ENCODE peak calls at places on chromosomes 5 and 9, in four cellular contexts. T, M, W and E are unnamed samples. For H3K36me3, the result is how much of the 10 kb centered on the place peaks cover.

GRCh38 chr5:127409236-127409921 is 108.1 kb upstream of the PRRC1 start:
- DNase-seq in T (peak), M (no peak), W (no peak), E (no peak)

GRCh38 chr5:180313677-180314076 is 21.8 kb upstream of the MAPK9 start:
- DNase-seq in T (no peak), M (no peak), W (peak), E (peak)

GRCh38 chr9:81132796-81133195 is 556.6 kb downstream of the TLE1 start:
- DNase-seq in T (no peak), M (peak), W (no peak), E (no peak)

GRCh38 chr9:16689352-16689938 is 181.0 kb downstream of the BNC2 start:
- DNase-seq in T (no peak), M (peak), W (no peak), E (no peak)

GRCh38 chr5:16304846-16305245 is 125.3 kb upstream of the MARCHF11 start:
- DNase-seq in T (no peak), M (no peak), W (no peak), E (no peak)

GRCh38 chr9:2228132-2228531 is 213.0 kb downstream of the SMARCA2 start:
- DNase-seq in T (no peak), M (no peak), W (peak), E (peak)

GRCh38 chr5:173872887-173873286 is 15.3 kb upstream of the CPEB4 start:
- DNase-seq in T (no peak), M (no peak), W (no peak), E (no peak)

GRCh38 chr9:127360829-127361228 is 36.1 kb upstream of the SLC2A8 start:
- DNase-seq in T (no peak), M (peak), W (peak), E (no peak)

GRCh38 chr9:132108728-132109127 is 29.1 kb upstream of the MED27 start:
- DNase-seq in T (no peak), M (no peak), W (no peak), E (no peak)

GRCh38 chr5:74075496-74075895 is 449.5 kb downstream of the ARHGEF28 start:
- DNase-seq in T (no peak), M (no peak), W (no peak), E (no peak)

GRCh38 chr5:61333351-61334223 is 1.5 kb downstream of the ZSWIM6 start:
- DNase-seq in T (peak), M (no peak), W (peak), E (peak)

GRCh38 chr9:88534456-88535225 is at the start of gene NXNL2:
- DNase-seq in T (peak), M (peak), W (peak), E (peak)

GRCh38 chr9:91785403-91785917 is 164.6 kb downstream of the ROR2 start:
- DNase-seq in T (no peak), M (no peak), W (no peak), E (no peak)

GRCh38 chr5:150014456-150014855 is 13.9 kb downstream of the HMGXB3 start:
- DNase-seq in T (no peak), M (no peak), W (no peak), E (no peak)

GRCh38 chr5:150020249-150020648 is 19.7 kb downstream of the HMGXB3 start:
- DNase-seq in T (no peak), M (no peak), W (no peak), E (no peak)

GRCh38 chr5:150016537-150016936 is 16.0 kb downstream of the HMGXB3 start:
- DNase-seq in T (no peak), M (no peak), W (no peak), E (no peak)

GRCh38 chr5:150015415-150015814 is 14.9 kb downstream of the HMGXB3 start:
- DNase-seq in T (no peak), M (no peak), W (no peak), E (no peak)

GRCh38 chr5:150017606-150018005 is 17.1 kb downstream of the HMGXB3 start:
- DNase-seq in T (no peak), M (no peak), W (no peak), E (no peak)
- H3K36me3 ChIP-seq in T (under half), M (half or more), W (half or more), E (under half)

GRCh38 chr9:83062653-83063527 is at the start of gene RASEF:
- DNase-seq in T (peak), M (no peak), W (peak), E (no peak)
- H3K27ac ChIP-seq in T (peak), M (no peak), W (no peak), E (no peak)

GRCh38 chr5:311963-312362 is 9.6 kb upstream of the AHRR start:
- DNase-seq in T (no peak), M (no peak), W (no peak), E (no peak)

GRCh38 chr5:313806-314376 is 7.6 kb upstream of the AHRR start:
- DNase-seq in T (no peak), M (no peak), W (no peak), E (no peak)

GRCh38 chr5:314676-315487 is 6.6 kb upstream of the AHRR start:
- DNase-seq in T (no peak), M (no peak), W (no peak), E (no peak)

GRCh38 chr5:312845-313244 is 8.7 kb upstream of the AHRR start:
- DNase-seq in T (no peak), M (no peak), W (no peak), E (no peak)

DNA sequence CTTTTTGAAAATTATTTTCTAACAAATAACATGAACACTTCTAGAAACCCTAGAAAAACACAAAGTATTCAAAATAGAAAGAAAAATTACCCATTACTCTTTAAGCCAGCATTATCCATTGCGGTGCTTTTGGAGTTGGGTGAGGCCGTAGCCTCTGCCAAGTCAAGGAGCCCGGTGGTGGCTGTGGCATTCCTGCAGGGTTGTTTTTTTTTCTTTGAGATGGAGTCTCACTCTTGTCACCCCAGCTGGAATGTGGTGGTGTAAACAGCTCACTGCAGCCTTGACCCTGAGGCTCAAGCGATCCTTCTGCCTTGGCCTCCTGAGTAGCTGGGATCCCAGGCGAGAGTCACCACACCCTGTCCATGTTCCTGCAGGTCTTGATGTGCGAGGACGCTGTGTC is 8.2 kb upstream of the AHRR start:
- DNase-seq in T (no peak), M (no peak), W (no peak), E (no peak)
- H3K36me3 ChIP-seq in T (under half), M (under half), W (under half), E (under half)

GRCh38 chr5:72511371-72512178 is 4.4 kb upstream of the ZNF366 start:
- DNase-seq in T (no peak), M (peak), W (no peak), E (no peak)

GRCh38 chr5:72515211-72515610 is 8.0 kb upstream of the ZNF366 start:
- DNase-seq in T (no peak), M (no peak), W (no peak), E (no peak)

GRCh38 chr5:72509401-72509800 is 2.2 kb upstream of the ZNF366 start:
- DNase-seq in T (no peak), M (no peak), W (no peak), E (no peak)

GRCh38 chr5:72510610-72511121 is 3.5 kb upstream of the ZNF366 start:
- DNase-seq in T (no peak), M (peak), W (no peak), E (no peak)

GRCh38 chr5:72512179-72512860 is 5.1 kb upstream of the ZNF366 start:
- DNase-seq in T (no peak), M (no peak), W (no peak), E (no peak)
- H3K27ac ChIP-seq in T (no peak), M (no peak), W (no peak), E (no peak)

DNA sequence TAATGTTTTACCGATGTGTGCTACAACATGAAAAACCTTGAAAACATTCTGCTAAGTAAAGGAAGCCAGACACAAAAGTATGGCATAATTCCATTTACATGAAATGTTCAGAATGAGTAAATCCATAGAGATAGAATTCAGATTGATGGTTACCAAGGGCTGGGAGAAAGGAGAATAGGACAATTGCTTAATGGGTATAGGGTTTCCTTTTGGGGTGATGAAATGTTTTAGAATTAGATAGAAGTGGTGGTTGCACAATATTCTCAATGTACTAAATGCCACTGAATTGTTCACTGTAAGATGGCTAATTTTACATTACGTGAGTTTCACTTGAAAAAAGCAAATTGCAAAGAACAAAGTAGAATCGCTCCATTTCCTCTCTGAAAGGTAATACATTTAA is 43.0 kb upstream of the GAS1 start:
- DNase-seq in T (no peak), M (no peak), W (no peak), E (no peak)
- H3K36me3 ChIP-seq in T (under half), M (under half), W (under half), E (under half)

GRCh38 chr5:72436796-72437471 is 70.3 kb downstream of the ZNF366 start:
- DNase-seq in T (no peak), M (no peak), W (no peak), E (no peak)

GRCh38 chr5:72438141-72438540 is 69.1 kb downstream of the ZNF366 start:
- DNase-seq in T (no peak), M (no peak), W (no peak), E (no peak)

GRCh38 chr5:72433520-72433919 is 73.7 kb downstream of the ZNF366 start:
- DNase-seq in T (no peak), M (no peak), W (no peak), E (no peak)

GRCh38 chr5:72434056-72434780 is 73.0 kb downstream of the ZNF366 start:
- DNase-seq in T (no peak), M (no peak), W (no peak), E (no peak)

GRCh38 chr5:72434781-72435437 is 72.3 kb downstream of the ZNF366 start:
- DNase-seq in T (no peak), M (no peak), W (no peak), E (no peak)
- H3K27ac ChIP-seq in T (no peak), M (no peak), W (no peak), E (peak)

DNA sequence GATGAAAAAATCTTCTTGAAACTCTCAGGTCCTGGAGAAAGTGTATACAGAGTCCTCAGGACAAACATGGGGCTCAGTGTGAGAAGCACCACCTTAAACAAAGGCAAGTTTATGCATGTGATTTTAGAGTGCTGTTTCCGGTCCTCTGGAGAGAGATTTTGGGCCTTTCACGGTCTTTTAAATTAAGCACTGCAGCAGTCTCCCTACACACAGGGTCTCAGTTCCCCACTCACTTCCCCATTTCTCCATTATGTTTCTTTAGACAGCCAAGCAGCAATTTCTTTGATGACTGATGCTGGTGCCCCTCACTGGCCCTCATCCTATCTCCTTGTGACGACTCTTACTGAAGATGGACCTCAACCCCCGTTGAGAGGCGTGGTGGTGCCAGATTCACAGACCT is 220.2 kb upstream of the CLINT1 start:
- DNase-seq in T (no peak), M (no peak), W (no peak), E (no peak)
- H3K36me3 ChIP-seq in T (under half), M (under half), W (under half), E (under half)

DNA sequence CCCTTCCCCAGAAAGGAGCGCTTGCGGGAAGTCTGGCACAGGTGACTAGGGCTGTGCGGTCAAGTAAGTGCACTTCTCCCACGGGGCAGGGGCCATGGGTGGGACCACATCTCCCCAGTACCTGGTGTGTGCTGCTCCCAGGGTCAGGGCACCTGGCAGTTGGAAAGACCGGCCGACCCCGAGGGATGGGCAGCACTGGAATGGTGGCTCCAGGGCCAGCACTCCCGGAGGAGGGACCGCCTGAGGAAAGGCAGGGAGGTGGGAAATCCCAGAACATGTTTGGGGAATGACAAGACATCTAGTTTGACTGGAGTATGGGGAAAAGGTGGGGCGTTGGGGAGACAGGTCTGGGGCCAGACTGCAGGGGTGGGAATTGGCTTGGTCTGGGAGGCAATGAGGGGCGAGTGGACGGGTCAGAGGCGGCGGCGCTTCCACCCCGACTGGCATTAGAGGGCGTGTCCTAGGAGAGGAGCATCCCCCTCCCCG is 699 bp upstream of the GLIPR2 start:
- DNase-seq in T (no peak), M (no peak), W (peak), E (peak)
- H3K27ac ChIP-seq in T (no peak), M (no peak), W (no peak), E (peak)

DNA sequence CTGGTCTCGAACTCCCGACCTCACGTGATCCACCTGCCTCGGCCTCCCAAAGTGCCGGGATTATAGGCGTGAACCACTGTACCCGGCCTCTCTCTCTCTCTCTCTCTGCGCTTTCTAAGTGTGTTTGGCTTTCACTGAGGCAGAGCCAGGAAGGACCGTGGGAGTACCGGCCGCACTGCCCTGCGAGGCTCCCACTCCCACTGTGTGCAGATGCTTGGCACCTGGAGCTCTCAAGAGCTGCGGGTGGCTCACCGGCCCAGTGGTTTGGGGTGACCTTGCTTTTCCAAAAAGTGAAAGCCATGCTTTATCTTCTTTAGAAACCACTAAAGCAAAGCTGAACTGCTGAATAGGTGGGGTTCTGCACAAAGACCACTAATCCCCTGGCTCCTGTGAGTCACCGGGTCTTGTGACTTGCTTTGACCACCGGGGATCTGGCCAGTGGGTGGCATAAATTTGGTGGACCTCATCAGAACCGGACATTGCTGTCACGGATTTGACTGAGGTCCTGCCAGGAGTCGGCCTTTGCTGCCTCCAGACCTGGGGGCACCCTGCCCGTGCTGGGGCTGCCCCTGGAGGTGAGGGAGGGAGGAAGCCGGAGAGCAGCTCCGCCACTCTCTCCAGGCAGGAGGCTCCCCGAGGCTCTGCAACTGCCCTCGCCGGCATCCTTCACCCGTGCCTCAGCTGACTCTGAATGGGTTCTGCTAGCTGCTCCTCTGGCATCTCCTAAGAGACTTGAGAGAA is 228.9 kb downstream of the FANCC start:
- DNase-seq in T (peak), M (no peak), W (no peak), E (no peak)
- H3K36me3 ChIP-seq in T (under half), M (under half), W (under half), E (under half)